ENCODE peak calls at places on chromosomes 13 and 19, in six cellular contexts. L, G, I, P, K and V are unnamed samples.
A peak's percentile ranks its signal among the peaks of the same experiment; 100 is the strongest.

GRCh38 chr19:55446060-55446459 is 3.0 kb upstream of the SHISA7 start:
- DNase-seq in L (no peak), K (no peak), I (no peak), G (no peak), P (no peak), V (no peak)

GRCh38 chr19:10461047-10461949 is 41.0 kb downstream of the PDE4A start:
- DNase-seq in G (peak; percentile 78), I (peak; percentile 97), L (peak; percentile 99), K (peak; percentile 94), P (peak; percentile 94), V (peak; percentile 58)

GRCh38 chr13:77820431-77821149 is 98.0 kb downstream of the EDNRB start:
- DNase-seq in I (peak; percentile 43), L (peak; percentile 12), G (no peak), K (no peak), P (no peak), V (no peak)

GRCh38 chr13:34011552-34012085 is 193.7 kb downstream of the RFC3 start:
- DNase-seq in L (no peak), K (no peak), I (no peak), P (no peak), G (no peak), V (no peak)

GRCh38 chr19:7294571-7295212 is 478 bp upstream of the INSR start:
- DNase-seq in P (peak; percentile 88), K (peak; percentile 78), L (peak; percentile 53), I (peak; percentile 56), G (no peak), V (no peak)

GRCh38 chr13:31096624-31097302 is 64.9 kb downstream of the HSPH1 start:
- DNase-seq in L (no peak), P (no peak), K (peak; percentile 54), I (peak; percentile 32), G (no peak), V (no peak)

GRCh38 chr13:19860884-19861655 is 2.4 kb downstream of the ZMYM5 start:
- DNase-seq in P (no peak), K (no peak), L (no peak), G (no peak), I (no peak), V (no peak)

GRCh38 chr19:15897738-15898276 is at the start of gene CYP4F2:
- DNase-seq in P (no peak), I (no peak), L (no peak), G (no peak), K (no peak), V (no peak)

GRCh38 chr13:80050252-80050651 is 290.7 kb downstream of the SPRY2 start:
- DNase-seq in L (no peak), I (no peak), K (no peak), P (no peak), G (no peak), V (no peak)

GRCh38 chr13:110719036-110719710 is 5.7 kb downstream of the ING1 start:
- DNase-seq in K (no peak), I (no peak), G (no peak), L (no peak), P (no peak), V (no peak)

GRCh38 chr19:17855333-17856152 is 4.2 kb upstream of the RPL18A start:
- DNase-seq in I (peak; percentile 89), L (peak; percentile 95), G (peak; percentile 79), K (peak; percentile 87), P (peak; percentile 92), V (peak; percentile 96)

GRCh38 chr13:49521216-49521615 is 25.5 kb downstream of the PHF11 start:
- DNase-seq in G (no peak), K (no peak), L (no peak), P (no peak), I (no peak), V (no peak)

GRCh38 chr13:35848868-35849644 is 282.1 kb downstream of the DCLK1 start:
- DNase-seq in L (no peak), I (no peak), P (no peak), G (no peak), K (no peak), V (no peak)

GRCh38 chr19:17448190-17448967 is at the start of gene TMEM221:
- DNase-seq in P (peak; percentile 68), I (peak; percentile 80), G (no peak), L (peak; percentile 78), K (no peak), V (peak; percentile 34)

GRCh38 chr13:42660367-42660965 is 86.5 kb downstream of the TNFSF11 start:
- DNase-seq in P (no peak), G (no peak), L (no peak), I (no peak), K (no peak), V (no peak)

GRCh38 chr19:18254546-18255500 is 19.4 kb downstream of the IQCN start:
- DNase-seq in G (no peak), P (no peak), K (no peak), L (peak; percentile 59), I (peak; percentile 71), V (no peak)

GRCh38 chr19:46124638-46125115 is at the start of gene IGFL3:
- DNase-seq in L (no peak), K (no peak), I (no peak), P (no peak), G (no peak), V (no peak)

GRCh38 chr13:30071890-30072817 is 221.7 kb upstream of the UBL3 start:
- DNase-seq in I (peak; percentile 26), G (no peak), K (peak; percentile 42), P (no peak), L (no peak), V (no peak)

GRCh38 chr13:35838356-35838755 is 292.8 kb downstream of the DCLK1 start:
- DNase-seq in I (no peak), P (no peak), K (no peak), L (no peak), G (no peak), V (no peak)

GRCh38 chr19:56146904-56147303 is 5.8 kb downstream of the ZNF444 start:
- DNase-seq in K (no peak), G (no peak), L (no peak), P (no peak), I (no peak), V (no peak)

GRCh38 chr19:1175020-1175419 is 952 bp upstream of the SBNO2 start:
- DNase-seq in K (no peak), L (no peak), G (no peak), I (no peak), P (no peak), V (no peak)

GRCh38 chr13:50685491-50685890 is 158.0 kb downstream of the DLEU7 start:
- DNase-seq in L (no peak), P (peak; percentile 90), K (no peak), I (peak; percentile 44), G (no peak), V (no peak)

GRCh38 chr13:94435604-94436226 is 43.8 kb downstream of the DCT start:
- DNase-seq in I (peak; percentile 82), P (no peak), K (no peak), G (no peak), L (no peak), V (no peak)

GRCh38 chr19:18645035-18645511 is 8.2 kb downstream of the KLHL26 start:
- DNase-seq in P (no peak), K (no peak), G (no peak), I (no peak), L (no peak), V (no peak)

GRCh38 chr13:40388617-40389016 is 277.8 kb downstream of the FOXO1 start:
- DNase-seq in L (no peak), K (peak; percentile 46), G (peak; percentile 85), I (no peak), P (no peak), V (peak; percentile 55)

GRCh38 chr13:45511310-45512147 is 46.8 kb downstream of the COG3 start:
- DNase-seq in I (peak; percentile 85), G (no peak), L (no peak), K (no peak), P (no peak), V (no peak)

GRCh38 chr19:6065685-6066365 is 44.5 kb downstream of the RFX2 start:
- DNase-seq in L (peak; percentile 35), G (no peak), I (peak; percentile 71), K (peak; percentile 69), P (peak; percentile 67), V (no peak)

GRCh38 chr19:36182612-36183454 is 30.6 kb upstream of the COX7A1 start:
- DNase-seq in P (no peak), L (no peak), G (no peak), I (peak; percentile 84), K (no peak), V (no peak)

GRCh38 chr13:30170569-30170968 is 136.8 kb downstream of the KATNAL1 start:
- DNase-seq in I (no peak), P (no peak), K (no peak), L (no peak), G (no peak), V (no peak)

GRCh38 chr13:82615043-82615442 is 1267.2 kb downstream of the SLITRK1 start:
- DNase-seq in G (no peak), P (no peak), K (no peak), L (no peak), I (no peak), V (no peak)

GRCh38 chr19:35546532-35546931 is 1.1 kb downstream of the TMEM147 start:
- DNase-seq in P (no peak), G (no peak), L (no peak), K (no peak), I (no peak), V (no peak)

GRCh38 chr13:40667622-40667978 is 1.2 kb upstream of the FOXO1 start:
- DNase-seq in P (peak; percentile 47), I (peak; percentile 85), G (no peak), K (no peak), L (peak; percentile 45), V (no peak)

GRCh38 chr13:83221256-83221655 is 661.0 kb downstream of the SLITRK1 start:
- DNase-seq in K (no peak), G (no peak), L (no peak), P (no peak), I (no peak), V (no peak)

GRCh38 chr13:40480915-40481525 is 185.4 kb downstream of the FOXO1 start:
- DNase-seq in I (no peak), G (no peak), K (no peak), L (no peak), P (no peak), V (no peak)